ENCODE peak calls at places on chromosome 16, in five cellular contexts. S is psoas muscle; M is HepG2; V is foreskin keratinocyte; O is CD8-positive, alpha-beta T cell. A is an unnamed sample.

GRCh38 chr16:85372627-85373372 is 240.3 kb upstream of the GSE1 start:
- DNase-seq in S (peak), M (peak), V (no peak), O (no peak), A (no peak)

GRCh38 chr16:21656795-21657768 is 4.7 kb upstream of the IGSF6 start:
- DNase-seq in S (no peak), M (peak), V (no peak), O (peak), A (no peak)

GRCh38 chr16:31134625-31135534 is 647 bp downstream of the PRSS8 start:
- DNase-seq in S (no peak), M (no peak), V (no peak), O (no peak), A (no peak)

GRCh38 chr16:56688762-56689161 is 6.5 kb downstream of the MT1X start:
- DNase-seq in S (no peak), M (no peak), V (no peak), O (no peak), A (no peak)

GRCh38 chr16:89308391-89309333 is 91.2 kb downstream of the ZNF778 start:
- DNase-seq in S (no peak), M (no peak), V (no peak), O (no peak), A (no peak)

GRCh38 chr16:10828851-10829331 is 10.3 kb upstream of the TVP23A start:
- DNase-seq in S (peak), M (no peak), V (no peak), O (no peak), A (peak)

GRCh38 chr16:62741692-62742091 is 705.5 kb upstream of the CDH8 start:
- DNase-seq in S (no peak), M (no peak), V (no peak), O (no peak), A (no peak)

GRCh38 chr16:83807710-83808572 is at the start of gene HSBP1:
- DNase-seq in S (peak), M (peak), V (peak), O (peak), A (peak)

GRCh38 chr16:2919511-2920255 is 8.0 kb downstream of the FLYWCH1 start:
- DNase-seq in S (peak), M (peak), V (peak), O (peak), A (no peak)

GRCh38 chr16:55499281-55499680 is 9.6 kb upstream of the LPCAT2 start:
- DNase-seq in S (no peak), M (no peak), V (no peak), O (peak), A (no peak)

GRCh38 chr16:58615280-58615679 is 14.3 kb downstream of the CNOT1 start:
- DNase-seq in S (no peak), M (no peak), V (no peak), O (no peak), A (no peak)

GRCh38 chr16:22022151-22022550 is 14.2 kb downstream of the MOSMO start:
- DNase-seq in S (no peak), M (no peak), V (no peak), O (no peak), A (no peak)

GRCh38 chr16:27240948-27241531 is 27.5 kb downstream of the NSMCE1 start:
- DNase-seq in S (no peak), M (no peak), V (no peak), O (peak), A (no peak)

GRCh38 chr16:22898874-22899348 is 84.9 kb downstream of the HS3ST2 start:
- DNase-seq in S (peak), M (peak), V (peak), O (peak), A (no peak)

GRCh38 chr16:76654421-76654820 is 377.2 kb downstream of the CNTNAP4 start:
- DNase-seq in S (no peak), M (no peak), V (no peak), O (no peak), A (no peak)

GRCh38 chr16:68079616-68080344 is 5.4 kb upstream of the NFATC3 start:
- DNase-seq in S (peak), M (peak), V (no peak), O (peak), A (peak)

GRCh38 chr16:73018796-73019455 is 29.0 kb downstream of the ZFHX3 start:
- DNase-seq in S (no peak), M (no peak), V (no peak), O (no peak), A (no peak)

GRCh38 chr16:73027655-73028220 is 20.2 kb downstream of the ZFHX3 start:
- DNase-seq in S (no peak), M (no peak), V (no peak), O (no peak), A (peak)

GRCh38 chr16:79651363-79651762 is 50.8 kb upstream of the MAF start:
- DNase-seq in S (peak), M (no peak), V (peak), O (no peak), A (peak)

GRCh38 chr16:53865492-53865863 is 161.5 kb downstream of the FTO start:
- DNase-seq in S (no peak), M (no peak), V (peak), O (no peak), A (no peak)

GRCh38 chr16:21599994-21600773 is 807 bp downstream of the METTL9 start:
- DNase-seq in S (no peak), M (peak), V (peak), O (peak), A (no peak)

GRCh38 chr16:66291833-66292232 is 74.7 kb upstream of the CDH5 start:
- DNase-seq in S (no peak), M (no peak), V (no peak), O (no peak), A (peak)

GRCh38 chr16:81626181-81626674 is 152.9 kb upstream of the PLCG2 start:
- DNase-seq in S (no peak), M (no peak), V (no peak), O (no peak), A (no peak)

GRCh38 chr16:19169081-19169639 is 1.1 kb downstream of the SYT17 start:
- DNase-seq in S (no peak), M (no peak), V (no peak), O (no peak), A (no peak)

GRCh38 chr16:23836404-23837291 is 865 bp downstream of the PRKCB start:
- DNase-seq in S (peak), M (no peak), V (no peak), O (peak), A (no peak)

GRCh38 chr16:49675417-49675816 is 180.5 kb downstream of the ZNF423 start:
- DNase-seq in S (no peak), M (no peak), V (no peak), O (no peak), A (no peak)

GRCh38 chr16:48446534-48446920 is 61.3 kb upstream of the SIAH1 start:
- DNase-seq in S (no peak), M (no peak), V (no peak), O (no peak), A (no peak)

GRCh38 chr16:47613251-47613650 is 152.1 kb downstream of the PHKB start:
- DNase-seq in S (no peak), M (no peak), V (no peak), O (no peak), A (no peak)

GRCh38 chr16:66298571-66299120 is 67.8 kb upstream of the CDH5 start:
- DNase-seq in S (no peak), M (no peak), V (no peak), O (peak), A (no peak)

GRCh38 chr16:72789921-72790320 is 258.0 kb downstream of the ZFHX3 start:
- DNase-seq in S (no peak), M (no peak), V (no peak), O (no peak), A (no peak)

GRCh38 chr16:31138621-31139578 is 3.4 kb upstream of the PRSS8 start:
- DNase-seq in S (peak), M (peak), V (peak), O (no peak), A (peak)

GRCh38 chr16:85750021-85750826 is 672 bp downstream of the C16orf74 start:
- DNase-seq in S (no peak), M (no peak), V (no peak), O (peak), A (no peak)

GRCh38 chr16:64952177-64952576 is 169.7 kb downstream of the CDH11 start:
- DNase-seq in S (no peak), M (no peak), V (peak), O (no peak), A (no peak)

GRCh38 chr16:13014516-13014915 is 113.1 kb downstream of the SHISA9 start:
- DNase-seq in S (no peak), M (peak), V (no peak), O (no peak), A (no peak)

GRCh38 chr16:48619547-48619946 is 9.6 kb upstream of the N4BP1 start:
- DNase-seq in S (no peak), M (no peak), V (no peak), O (no peak), A (no peak)

GRCh38 chr16:84144301-84144858 is 597 bp downstream of the HSDL1 start:
- DNase-seq in S (peak), M (no peak), V (peak), O (peak), A (no peak)

GRCh38 chr16:46826618-46827017 is 4.4 kb downstream of the C16orf87 start:
- DNase-seq in S (no peak), M (no peak), V (no peak), O (no peak), A (no peak)

GRCh38 chr16:68668266-68668665 is 23.2 kb downstream of the CDH3 start:
- DNase-seq in S (no peak), M (no peak), V (peak), O (no peak), A (no peak)

GRCh38 chr16:76583466-76583865 is 306.3 kb downstream of the CNTNAP4 start:
- DNase-seq in S (no peak), M (no peak), V (no peak), O (no peak), A (no peak)

GRCh38 chr16:959232-960040 is 11.3 kb downstream of the LMF1 start:
- DNase-seq in S (no peak), M (no peak), V (no peak), O (no peak), A (no peak)

GRCh38 chr16:962901-963814 is 7.6 kb downstream of the LMF1 start:
- DNase-seq in S (no peak), M (no peak), V (no peak), O (no peak), A (no peak)

GRCh38 chr16:963913-964695 is 6.7 kb downstream of the LMF1 start:
- DNase-seq in S (no peak), M (no peak), V (no peak), O (no peak), A (no peak)

GRCh38 chr16:964696-965395 is 5.9 kb downstream of the LMF1 start:
- DNase-seq in S (no peak), M (no peak), V (no peak), O (peak), A (no peak)

DNA sequence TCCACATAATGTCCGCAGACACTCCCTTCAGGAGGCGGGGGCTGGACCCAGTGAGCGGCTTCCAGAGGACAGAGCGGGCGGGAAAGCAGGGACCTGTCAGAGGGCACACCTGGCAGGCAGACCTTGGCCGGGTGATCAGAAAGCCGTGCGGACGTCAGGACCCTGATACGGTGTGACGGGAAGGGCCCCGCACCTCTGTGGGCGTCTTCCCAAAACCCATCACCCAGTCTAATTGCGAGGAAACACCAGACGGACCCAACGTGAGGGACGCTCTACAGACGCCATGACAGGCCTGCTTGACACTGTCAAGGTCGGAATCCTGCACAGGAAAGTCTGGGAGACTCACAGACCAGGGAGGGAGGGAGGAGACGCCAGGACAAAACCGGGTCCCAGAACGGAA is 8.4 kb downstream of the LMF1 start:
- DNase-seq in S (no peak), M (no peak), V (no peak), O (no peak), A (peak)
- H3K27ac ChIP-seq in S (no peak), M (no peak), V (no peak), O (no peak), A (no peak)

DNA sequence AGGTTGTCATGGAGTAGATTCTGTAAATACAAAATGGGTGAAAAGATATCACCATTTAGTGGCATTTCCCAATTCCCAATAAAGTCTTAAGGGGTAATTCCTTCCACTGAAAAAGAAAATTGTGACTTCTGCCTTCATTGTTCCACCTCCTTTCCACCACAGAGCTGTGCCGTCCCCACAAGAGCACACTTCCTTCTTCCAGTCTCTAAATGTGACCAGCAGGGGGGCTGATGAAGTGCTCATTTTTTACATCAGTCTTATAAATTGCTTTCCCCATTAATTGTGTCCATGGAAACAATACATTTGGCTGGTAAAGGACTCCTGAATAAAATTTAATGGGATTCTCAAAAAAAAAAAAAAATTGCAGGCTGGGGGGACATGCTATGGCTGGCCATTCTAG is 260.8 kb upstream of the PSMD7 start:
- DNase-seq in S (no peak), M (peak), V (no peak), O (no peak), A (no peak)
- TF ChIP-seq CTCF in S (no peak), M (no peak), V (peak), O (no peak), A (no peak)

GRCh38 chr16:88306411-88306810 is 76.3 kb upstream of the ZNF469 start:
- DNase-seq in S (peak), M (no peak), V (no peak), O (no peak), A (no peak)

GRCh38 chr16:88305176-88305575 is 77.6 kb upstream of the ZNF469 start:
- DNase-seq in S (no peak), M (no peak), V (no peak), O (no peak), A (no peak)

GRCh38 chr16:88303405-88303804 is 79.4 kb upstream of the ZNF469 start:
- DNase-seq in S (no peak), M (no peak), V (no peak), O (no peak), A (no peak)

GRCh38 chr16:88302666-88303065 is 80.1 kb upstream of the ZNF469 start:
- DNase-seq in S (no peak), M (no peak), V (no peak), O (no peak), A (no peak)

DNA sequence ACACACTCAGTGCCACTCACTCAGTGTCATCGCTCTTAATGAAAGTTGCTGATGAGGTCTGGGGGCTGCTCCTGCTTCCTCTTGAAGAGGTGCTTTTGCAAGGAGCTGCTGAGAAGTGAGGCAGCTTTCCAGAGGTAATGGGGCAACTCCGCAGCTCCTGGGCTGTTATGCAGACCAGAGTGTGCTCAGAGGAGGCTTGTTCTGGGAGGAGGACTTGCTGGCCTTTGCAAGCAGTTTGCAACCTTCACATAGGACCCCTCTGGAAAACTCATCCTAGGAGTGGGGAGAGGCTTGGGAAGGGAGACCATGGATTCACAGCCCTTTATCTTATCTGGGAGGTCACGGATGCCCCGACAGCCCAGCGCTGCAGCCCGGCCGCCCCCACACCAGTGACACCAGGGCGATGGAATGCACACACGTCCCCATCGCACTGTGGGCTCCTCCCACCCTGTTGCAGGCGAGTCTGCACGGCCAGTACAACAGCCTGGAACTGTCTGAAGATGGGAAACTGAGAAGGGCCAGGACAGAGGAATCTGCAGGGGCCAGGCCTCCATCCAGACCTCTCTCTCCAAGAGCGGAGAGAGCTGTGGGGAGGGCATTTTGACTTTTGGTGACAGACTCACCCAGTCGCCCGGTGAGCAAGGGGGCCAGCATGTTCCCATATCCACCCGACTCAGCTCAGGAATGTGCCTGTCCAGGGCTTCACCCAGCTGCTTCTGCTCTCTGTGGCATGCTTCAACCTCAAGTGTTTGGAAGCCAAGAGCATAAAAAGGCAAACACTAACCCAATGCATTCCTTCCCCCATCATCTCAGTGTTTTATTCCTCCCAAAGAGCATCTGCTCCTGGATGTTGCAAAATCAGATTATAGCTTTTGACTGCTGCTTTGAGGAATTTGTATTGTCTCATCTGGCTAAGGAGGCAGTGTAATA is 78.6 kb upstream of the ZNF469 start:
- DNase-seq in S (peak), M (peak), V (peak), O (no peak), A (peak)
- H3K27ac ChIP-seq in S (no peak), M (no peak), V (no peak), O (no peak), A (peak)

DNA sequence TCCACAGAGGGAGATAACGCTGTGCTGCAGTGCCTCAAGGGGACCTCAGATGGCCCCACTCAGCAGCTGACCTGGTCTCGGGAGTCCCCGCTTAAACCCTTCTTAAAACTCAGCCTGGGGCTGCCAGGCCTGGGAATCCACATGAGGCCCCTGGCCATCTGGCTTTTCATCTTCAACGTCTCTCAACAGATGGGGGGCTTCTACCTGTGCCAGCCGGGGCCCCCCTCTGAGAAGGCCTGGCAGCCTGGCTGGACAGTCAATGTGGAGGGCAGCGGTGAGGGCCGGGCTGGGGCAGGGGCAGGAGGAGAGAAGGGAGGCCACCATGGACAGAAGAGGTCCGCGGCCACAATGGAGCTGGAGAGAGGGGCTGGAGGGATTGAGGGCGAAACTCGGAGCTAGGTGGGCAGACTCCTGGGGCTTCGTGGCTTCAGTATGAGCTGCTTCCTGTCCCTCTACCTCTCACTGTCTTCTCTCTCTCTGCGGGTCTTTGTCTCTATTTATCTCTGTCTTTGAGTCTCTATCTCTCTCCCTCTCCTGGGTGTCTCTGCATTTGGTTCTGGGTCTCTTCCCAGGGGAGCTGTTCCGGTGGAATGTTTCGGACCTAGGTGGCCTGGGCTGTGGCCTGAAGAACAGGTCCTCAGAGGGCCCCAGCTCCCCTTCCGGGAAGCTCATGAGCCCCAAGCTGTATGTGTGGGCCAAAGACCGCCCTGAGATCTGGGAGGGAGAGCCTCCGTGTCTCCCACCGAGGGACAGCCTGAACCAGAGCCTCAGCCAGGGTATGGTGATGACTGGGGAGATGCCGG is 769 bp downstream of the CD19 start:
- DNase-seq in S (no peak), M (no peak), V (no peak), O (no peak), A (no peak)
- TF ChIP-seq CTCF in S (no peak), M (no peak), V (no peak), O (no peak), A (no peak)

GRCh38 chr16:15778999-15779614 is 77.7 kb downstream of the MYH11 start:
- DNase-seq in S (no peak), M (peak), V (no peak), O (no peak), A (no peak)
- H3K27ac ChIP-seq in S (no peak), M (no peak), V (no peak), O (no peak), A (peak)

GRCh38 chr16:77785365-77785764 is 3.0 kb upstream of the VAT1L start:
- DNase-seq in S (no peak), M (no peak), V (no peak), O (no peak), A (no peak)

GRCh38 chr16:77781091-77781490 is 7.3 kb upstream of the VAT1L start:
- DNase-seq in S (no peak), M (no peak), V (no peak), O (no peak), A (no peak)

GRCh38 chr16:77780378-77780837 is 8.0 kb upstream of the VAT1L start:
- DNase-seq in S (no peak), M (peak), V (peak), O (no peak), A (no peak)

GRCh38 chr16:77784441-77785356 is 3.7 kb upstream of the VAT1L start:
- DNase-seq in S (no peak), M (no peak), V (no peak), O (no peak), A (no peak)

DNA sequence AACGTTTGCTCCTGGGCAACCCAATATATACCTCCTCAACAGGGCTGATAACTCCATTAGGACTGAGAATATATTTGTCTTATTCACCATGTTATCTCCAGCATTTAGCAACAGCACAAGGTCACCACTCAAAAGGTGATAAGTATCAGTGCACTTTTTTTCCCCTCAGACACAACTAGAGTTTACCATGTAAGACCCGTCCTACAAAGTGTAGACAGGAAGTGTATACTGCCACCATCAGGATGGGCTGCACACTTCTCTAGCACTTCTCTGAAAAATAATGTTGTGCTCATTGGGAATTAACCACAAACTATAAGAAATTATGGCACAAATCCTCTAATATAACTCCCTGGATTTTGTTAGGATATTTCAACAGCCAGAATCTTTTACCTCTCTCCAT is 5.7 kb upstream of the VAT1L start:
- DNase-seq in S (no peak), M (peak), V (no peak), O (no peak), A (no peak)
- TF ChIP-seq CTCF in S (no peak), M (peak), V (peak), O (no peak), A (no peak)

A was measured in coronary artery.